ENCODE peak calls at places on chromosomes 11 and 22, in five cellular contexts. V is SK-N-SH, X is K562, C is GM12878, G is HepG2. Y is an unnamed sample.

GRCh38 chr22:31488988-31489617 is 539 bp downstream of the EIF4ENIF1 start:
- DNase-seq in X (peak), C (no peak), G (no peak), V (peak), Y (peak)

GRCh38 chr22:31631381-31631780 is 30.6 kb downstream of the PISD start:
- DNase-seq in X (no peak), C (no peak), V (peak), G (no peak), Y (no peak)

GRCh38 chr11:70669871-70670683 is 271.7 kb downstream of the CTTN start:
- DNase-seq in C (no peak), X (no peak), V (peak), G (no peak), Y (no peak)

GRCh38 chr22:34111210-34111824 is 191.0 kb upstream of the LARGE1 start:
- DNase-seq in V (peak), X (peak), C (no peak), G (peak), Y (peak)

GRCh38 chr11:108592591-108593213 is 866 bp downstream of the EXPH5 start:
- DNase-seq in G (no peak), C (no peak), V (peak), X (peak), Y (peak)

GRCh38 chr22:42872821-42873220 is 15.7 kb upstream of the ARFGAP3 start:
- DNase-seq in X (no peak), V (no peak), C (no peak), G (no peak), Y (no peak)

GRCh38 chr22:49763696-49764095 is 64.0 kb downstream of the BRD1 start:
- DNase-seq in C (no peak), X (no peak), G (no peak), V (peak), Y (no peak)

GRCh38 chr11:127815316-127815715 is 772.0 kb downstream of the ETS1 start:
- DNase-seq in G (no peak), V (no peak), C (no peak), X (no peak), Y (no peak)

GRCh38 chr11:1829039-1829820 is 5.6 kb upstream of the SYT8 start:
- DNase-seq in G (no peak), C (no peak), V (no peak), X (no peak), Y (no peak)

GRCh38 chr11:58902881-58903280 is 36.4 kb upstream of the GLYATL1 start:
- DNase-seq in G (no peak), V (no peak), X (no peak), C (no peak), Y (no peak)

GRCh38 chr22:45758603-45759002 is 87.0 kb downstream of the ATXN10 start:
- DNase-seq in V (no peak), C (no peak), X (no peak), G (no peak), Y (peak)
- TF ChIP-seq FOXM1 in V (no peak), C (no peak), X (no peak), G (no peak), Y (no peak)

DNA sequence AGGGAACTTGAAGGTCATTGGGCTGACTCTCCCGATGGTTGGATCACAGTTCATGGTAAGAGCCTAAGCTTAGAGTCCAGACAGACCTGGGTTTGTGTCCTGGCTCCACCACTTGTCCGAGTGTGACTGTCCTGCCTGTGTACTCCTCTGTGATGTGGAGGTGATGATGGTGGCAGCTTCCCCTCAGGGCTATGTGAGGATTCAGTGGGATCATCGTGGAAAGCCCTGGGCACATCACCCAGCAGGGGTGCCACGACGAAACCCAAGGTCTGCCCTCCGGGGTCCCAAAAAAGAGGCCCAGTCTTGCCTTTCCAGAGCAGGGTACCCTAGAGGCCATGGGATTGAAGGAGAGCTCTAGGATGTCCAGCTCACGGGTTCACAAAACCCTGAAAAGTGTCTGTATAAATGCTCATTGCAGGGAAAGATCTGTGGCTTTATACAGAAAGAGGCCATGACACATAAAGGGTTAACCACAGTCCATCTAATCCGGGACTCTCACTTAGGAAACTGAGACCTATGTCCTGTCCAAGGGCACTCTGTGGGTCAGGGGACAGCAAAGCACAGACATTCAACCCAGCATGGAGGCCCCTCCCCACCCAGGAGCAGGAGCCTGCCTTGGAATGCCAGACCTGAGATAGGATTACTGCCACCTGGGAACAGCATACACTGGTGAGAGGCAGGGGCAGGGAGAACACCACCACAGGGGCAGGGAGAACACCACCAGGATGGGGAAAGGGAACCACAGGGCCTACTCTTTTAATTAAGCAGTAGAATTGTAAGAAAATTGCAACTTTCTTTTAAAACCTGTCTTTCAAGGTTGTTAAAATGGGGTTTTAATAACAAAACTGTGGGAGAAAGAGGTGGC is 51.3 kb downstream of the IGLL5 start:
- DNase-seq in C (no peak), G (no peak), X (no peak), V (no peak), Y (no peak)
- TF ChIP-seq FOXM1 in C (no peak), G (no peak), X (no peak), V (no peak), Y (no peak)

GRCh38 chr11:44797886-44798683 is 71.3 kb downstream of the TSPAN18 start:
- DNase-seq in X (no peak), C (no peak), G (no peak), V (no peak), Y (no peak)
- TF ChIP-seq FOXM1 in X (no peak), C (no peak), G (no peak), V (no peak), Y (no peak)

DNA sequence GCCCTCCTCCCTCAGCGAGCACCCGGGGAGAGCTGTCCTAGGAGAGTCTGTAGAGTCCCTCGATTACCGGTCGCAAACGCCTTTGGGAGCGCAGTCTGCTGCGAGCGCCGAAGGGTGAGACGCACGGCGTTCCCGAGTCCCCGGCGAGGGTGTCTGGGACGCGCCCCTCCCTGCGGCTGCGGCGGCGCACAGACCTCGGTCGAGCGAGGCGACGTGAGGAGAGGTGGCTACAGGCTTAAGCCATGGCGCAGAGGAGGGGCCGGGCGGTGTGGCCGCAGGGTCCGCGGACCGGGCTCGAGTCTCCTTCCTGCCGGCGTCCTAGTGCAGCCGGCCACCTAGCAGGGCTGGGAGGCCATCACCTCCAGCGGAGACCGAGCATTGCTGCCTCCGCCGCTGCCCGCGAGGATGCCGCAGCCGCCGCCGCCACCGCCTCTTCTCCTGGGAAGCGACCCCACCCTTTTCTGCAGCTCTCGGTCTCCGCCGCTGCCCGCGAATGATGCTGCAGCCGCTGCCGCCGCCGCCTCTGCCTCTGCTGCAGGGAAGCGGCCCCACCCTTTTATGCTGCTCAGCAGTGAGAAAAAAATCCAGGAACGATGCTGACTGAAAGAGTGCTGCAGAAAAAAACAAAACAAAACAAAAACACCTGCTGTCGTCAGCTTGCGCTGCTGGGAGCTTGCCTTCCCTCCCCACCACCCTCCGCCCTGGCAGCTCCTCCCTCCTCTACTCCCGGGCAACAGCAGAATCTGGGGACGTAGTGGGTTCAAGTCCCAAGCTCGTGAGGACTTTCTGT is at the start of gene MAP6:
- DNase-seq in X (peak), G (no peak), V (peak), C (no peak), Y (peak)
- TF ChIP-seq FOXM1 in X (no peak), G (no peak), V (no peak), C (no peak), Y (no peak)

GRCh38 chr11:64519541-64519940 is 71.5 kb upstream of the SLC22A12 start:
- DNase-seq in C (no peak), G (no peak), V (no peak), X (no peak), Y (no peak)

GRCh38 chr11:64520013-64520412 is 71.0 kb upstream of the SLC22A12 start:
- DNase-seq in C (no peak), G (no peak), X (no peak), V (no peak), Y (no peak)

GRCh38 chr11:64518928-64519327 is 72.1 kb upstream of the SLC22A12 start:
- DNase-seq in X (no peak), C (no peak), V (no peak), G (no peak), Y (no peak)

GRCh38 chr11:64514596-64514995 is 76.4 kb upstream of the SLC22A12 start:
- DNase-seq in C (no peak), V (no peak), X (no peak), G (no peak), Y (no peak)

DNA sequence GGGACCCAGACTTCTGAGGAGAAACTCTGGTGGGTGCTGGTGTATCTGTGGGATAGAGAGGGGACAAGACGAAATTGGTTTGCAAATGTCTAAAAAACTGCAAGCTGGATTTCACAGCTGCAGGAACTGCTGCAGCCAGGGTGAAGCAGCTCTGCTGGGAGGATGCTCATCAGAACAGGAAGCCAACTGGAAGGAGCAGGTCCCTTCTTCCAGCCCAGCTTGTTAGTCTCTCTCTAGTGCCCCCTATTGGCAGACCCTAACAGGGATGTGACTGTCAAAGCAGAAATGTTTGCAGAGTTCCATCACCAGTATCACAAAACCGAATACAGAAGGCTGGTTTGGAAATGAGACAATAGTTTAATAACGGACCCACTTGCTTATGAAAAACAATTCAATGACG is 74.8 kb upstream of the SLC22A12 start:
- DNase-seq in X (peak), C (no peak), G (no peak), V (no peak), Y (no peak)
- TF ChIP-seq FOXM1 in X (no peak), C (no peak), G (no peak), V (no peak), Y (no peak)

GRCh38 chr11:42770444-42771065 is 541.2 kb upstream of the API5 start:
- DNase-seq in X (peak), C (no peak), V (peak), G (peak), Y (peak)
- TF ChIP-seq FOXM1 in X (no peak), C (no peak), V (no peak), G (no peak), Y (no peak)

DNA sequence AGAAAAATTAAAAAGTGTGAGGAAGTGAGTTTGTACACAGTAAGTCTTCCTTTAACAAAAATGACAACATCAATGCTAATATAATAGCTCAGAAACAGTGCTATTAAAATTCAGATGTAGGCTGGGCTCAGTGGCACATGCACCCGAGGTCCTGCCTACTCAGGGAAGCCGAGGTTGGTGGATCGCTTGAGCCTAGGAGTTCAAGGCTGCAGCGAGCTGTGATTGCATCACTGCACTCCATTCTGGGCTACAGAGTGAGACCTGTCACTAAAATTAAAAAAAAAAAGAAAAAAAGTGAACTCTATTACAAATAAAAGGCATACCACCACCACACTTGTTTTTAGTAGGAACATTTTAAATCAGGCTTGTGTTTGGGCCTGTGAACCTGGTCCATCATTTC is 39.2 kb upstream of the PAX6 start:
- DNase-seq in V (no peak), G (no peak), C (no peak), X (no peak), Y (no peak)
- TF ChIP-seq FOXM1 in V (no peak), G (no peak), C (no peak), X (no peak), Y (no peak)

GRCh38 chr11:43894546-43894945 is 13.9 kb downstream of the ALKBH3 start:
- DNase-seq in V (no peak), G (no peak), C (no peak), X (no peak), Y (no peak)

GRCh38 chr11:43898574-43898973 is 17.9 kb downstream of the ALKBH3 start:
- DNase-seq in G (no peak), X (no peak), C (no peak), V (no peak), Y (no peak)

GRCh38 chr11:43903086-43903485 is 22.5 kb downstream of the ALKBH3 start:
- DNase-seq in X (no peak), G (no peak), V (no peak), C (no peak), Y (no peak)

GRCh38 chr11:43895601-43896000 is 15.0 kb downstream of the ALKBH3 start:
- DNase-seq in V (no peak), X (no peak), G (no peak), C (no peak), Y (no peak)

DNA sequence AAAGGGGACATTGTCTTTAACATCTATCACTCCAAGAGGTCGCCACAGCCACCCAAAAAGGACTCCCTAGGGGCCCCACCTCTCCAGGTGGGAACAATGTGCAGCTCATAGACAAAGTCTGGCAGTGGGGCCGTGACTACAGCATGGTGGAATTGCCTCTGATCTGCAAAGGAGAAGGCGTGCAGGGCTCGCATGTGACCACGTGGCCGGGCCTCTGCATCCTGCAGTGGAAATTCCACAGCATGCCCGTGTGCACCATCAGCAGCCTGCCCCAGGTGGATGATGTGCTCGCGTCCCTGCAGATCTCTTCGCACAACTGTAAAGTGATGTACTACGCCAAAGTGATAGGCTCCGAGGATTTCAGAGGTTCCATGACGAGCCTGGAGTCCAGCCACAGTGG is 18.5 kb downstream of the ALKBH3 start:
- DNase-seq in V (no peak), C (no peak), X (no peak), G (no peak), Y (no peak)
- TF ChIP-seq FOXM1 in V (no peak), C (no peak), X (no peak), G (no peak), Y (no peak)

GRCh38 chr11:88179141-88179540 is 3.9 kb upstream of the RAB38 start:
- DNase-seq in V (no peak), G (no peak), C (peak), X (no peak), Y (no peak)
- TF ChIP-seq FOXM1 in V (no peak), G (no peak), C (peak), X (no peak), Y (no peak)

GRCh38 chr11:124889692-124890091 is 8.0 kb downstream of the ROBO4 start:
- DNase-seq in X (no peak), G (no peak), C (no peak), V (peak), Y (no peak)

GRCh38 chr11:124887667-124888013 is 10.0 kb downstream of the ROBO4 start:
- DNase-seq in V (peak), C (no peak), G (no peak), X (no peak), Y (no peak)

GRCh38 chr11:124886476-124886875 is 11.2 kb downstream of the ROBO4 start:
- DNase-seq in C (no peak), V (peak), G (no peak), X (no peak), Y (no peak)

GRCh38 chr11:124884869-124885479 is 12.7 kb downstream of the ROBO4 start:
- DNase-seq in V (no peak), G (no peak), C (no peak), X (no peak), Y (no peak)

GRCh38 chr11:124886978-124887666 is 10.5 kb downstream of the ROBO4 start:
- DNase-seq in C (no peak), G (no peak), X (no peak), V (peak), Y (no peak)
- TF ChIP-seq FOXM1 in C (no peak), G (no peak), X (no peak), V (no peak), Y (no peak)

Y was measured in HEK293T.